ENCODE peak calls at places on chromosome 9, in four cellular contexts. V is K562, F is HepG2, A is GM12891. J is an unnamed sample.

GRCh38 chr9:107070591-107070990 is 207.6 kb downstream of the ZNF462 start:
- DNase-seq in V (no peak), F (no peak), A (no peak), J (no peak)

GRCh38 chr9:136787690-136788400 is 3.3 kb upstream of the TMEM141 start:
- DNase-seq in V (peak; percentile 68), F (peak; percentile 81), A (no peak), J (no peak)

GRCh38 chr9:133935328-133936040 is 56.6 kb downstream of the VAV2 start:
- DNase-seq in V (no peak), F (no peak), A (no peak), J (no peak)

GRCh38 chr9:127218818-127219217 is 45.8 kb upstream of the GARNL3 start:
- DNase-seq in V (no peak), F (no peak), A (no peak), J (no peak)

GRCh38 chr9:78014776-78015175 is 16.8 kb downstream of the GNAQ start:
- DNase-seq in V (no peak), F (no peak), A (no peak), J (no peak)

GRCh38 chr9:38164659-38165221 is 95.7 kb upstream of the SHB start:
- DNase-seq in V (no peak), F (no peak), A (no peak), J (no peak)

GRCh38 chr9:71524446-71524845 is 243.9 kb downstream of the CEMIP2 start:
- DNase-seq in V (no peak), F (no peak), A (no peak), J (no peak)

GRCh38 chr9:124818431-124819281 is 34.6 kb upstream of the WDR38 start:
- DNase-seq in V (peak; percentile 44), F (peak; percentile 90), A (no peak), J (peak; percentile 43)

GRCh38 chr9:90841213-90841612 is 39.6 kb downstream of the SYK start:
- DNase-seq in V (no peak), F (no peak), A (no peak), J (no peak)

GRCh38 chr9:110116543-110116885 is 91.4 kb downstream of the C9orf152 start:
- DNase-seq in V (no peak), F (no peak), A (no peak), J (no peak)

GRCh38 chr9:107368696-107369095 is 85.6 kb downstream of the RAD23B start:
- DNase-seq in V (no peak), F (peak; percentile 33), A (no peak), J (no peak)

GRCh38 chr9:69213647-69214046 is 39.6 kb downstream of the TJP2 start:
- DNase-seq in V (no peak), F (no peak), A (no peak), J (no peak)

DNA sequence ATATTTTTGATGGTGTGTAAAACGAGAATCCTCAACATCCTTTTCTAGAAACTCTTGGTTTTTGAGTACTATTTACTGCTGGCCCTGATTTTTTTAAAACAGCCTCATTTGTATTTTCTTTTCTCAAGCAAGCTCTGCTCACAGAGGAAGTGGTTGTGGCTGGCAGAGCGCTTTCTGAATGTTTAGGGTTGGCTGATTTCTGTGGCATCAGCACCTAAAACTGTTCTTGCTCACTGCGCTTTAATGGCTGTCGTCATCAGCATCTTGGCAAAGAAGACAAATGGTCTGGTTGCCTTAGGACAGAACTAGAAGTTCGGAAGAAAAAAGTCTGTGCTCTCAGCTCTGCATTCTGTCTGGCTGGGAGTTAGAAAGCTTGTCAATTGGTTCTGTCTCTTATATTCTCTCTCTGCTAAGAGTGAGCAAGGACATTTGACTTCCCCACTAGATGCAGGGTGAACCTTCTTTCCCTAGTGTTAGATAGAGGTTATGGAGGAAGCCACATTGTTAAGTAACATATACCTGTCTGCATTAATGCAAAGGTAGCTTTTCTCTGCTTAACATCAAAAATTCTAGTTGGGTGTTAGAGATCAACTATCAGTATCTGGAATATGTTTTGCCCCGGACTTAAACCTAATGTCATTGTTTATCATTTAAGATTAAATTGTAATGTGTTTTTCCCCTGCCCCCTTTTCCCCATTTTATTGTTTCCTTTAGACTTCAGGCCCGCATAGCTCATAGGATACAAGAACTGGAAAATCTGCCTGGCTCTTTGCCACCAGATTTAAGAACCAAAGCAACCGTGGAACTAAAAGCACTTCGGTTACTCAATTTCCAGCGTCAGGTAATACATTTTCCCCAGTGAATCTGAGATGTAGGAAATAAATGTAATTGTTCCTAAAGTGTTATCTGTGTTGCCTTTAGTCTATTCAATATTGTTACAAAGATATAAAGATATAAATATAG is 39.0 kb downstream of the SMARCA2 start:
- DNase-seq in V (no peak), F (no peak), A (peak; percentile 17), J (peak; percentile 22)
- TF ChIP-seq POLR2AphosphoS5 in V (no peak), F (no peak), A (peak; percentile 14), J (peak; percentile 24)

GRCh38 chr9:33816327-33817252 is at the start of gene UBE2R2:
- DNase-seq in V (peak; percentile 92), F (peak; percentile 81), A (peak; percentile 90), J (peak; percentile 93)
- TF ChIP-seq POLR2A in V (peak; percentile 82), F (peak; percentile 85), A (peak; percentile 71), J (peak; percentile 77)

GRCh38 chr9:3509926-3510325 is 15.9 kb downstream of the RFX3 start:
- DNase-seq in V (no peak), F (no peak), A (no peak), J (no peak)
- TF ChIP-seq TAF1 in V (no peak), F (no peak), A (no peak), J (no peak)

DNA sequence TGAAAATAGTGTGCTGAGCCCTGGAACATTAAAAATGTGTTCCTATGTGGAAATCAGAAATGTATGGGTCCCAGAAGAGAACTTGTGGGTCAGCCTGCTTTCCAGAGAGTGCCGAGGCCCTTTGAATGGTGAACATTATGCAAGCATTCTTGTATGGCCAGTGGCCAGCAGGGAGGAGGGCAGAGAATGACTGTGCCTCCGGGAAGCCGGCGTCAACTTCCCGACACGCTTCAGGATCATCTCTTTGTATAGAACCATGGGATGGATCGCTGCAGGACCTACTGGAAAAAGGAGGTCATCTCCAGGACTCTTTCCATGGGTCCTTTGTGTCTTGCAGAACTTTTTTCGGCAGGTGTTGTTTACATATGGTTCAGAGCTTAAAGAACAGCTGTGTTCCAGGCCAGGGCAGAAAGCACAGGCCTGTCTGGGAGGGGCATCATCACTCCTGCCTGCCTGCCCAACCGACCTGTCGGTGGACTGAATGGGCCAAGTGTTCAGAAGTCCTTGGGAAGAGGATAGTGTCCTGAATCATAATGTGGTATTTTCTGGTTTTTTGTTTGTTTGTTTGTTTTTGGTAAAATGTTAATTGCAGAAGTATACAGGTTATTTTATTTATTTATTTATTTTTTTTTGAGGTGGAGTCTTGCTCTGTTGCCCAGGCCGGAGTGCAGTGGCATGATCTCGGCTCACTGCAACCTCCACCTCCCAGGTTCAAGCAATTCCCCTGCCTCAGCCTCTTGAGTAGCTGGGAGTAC is 9.0 kb downstream of the PRRC2B start:
- DNase-seq in V (peak; percentile 17), F (peak; percentile 93), A (no peak), J (no peak)
- TF ChIP-seq POLR2AphosphoS5 in V (no peak), F (peak; percentile 36), A (no peak), J (peak; percentile 30)

GRCh38 chr9:131270171-131271015 is 5.9 kb downstream of the FAM78A start:
- DNase-seq in V (peak; percentile 93), F (no peak), A (no peak), J (no peak)
- TF ChIP-seq POLR2A in V (no peak), F (no peak), A (no peak), J (peak; percentile 47)

GRCh38 chr9:76911971-76912370 is 6.1 kb upstream of the PRUNE2 start:
- DNase-seq in V (no peak), F (no peak), A (no peak), J (no peak)
- TF ChIP-seq TAF1 in V (no peak), F (no peak), A (no peak), J (no peak)

DNA sequence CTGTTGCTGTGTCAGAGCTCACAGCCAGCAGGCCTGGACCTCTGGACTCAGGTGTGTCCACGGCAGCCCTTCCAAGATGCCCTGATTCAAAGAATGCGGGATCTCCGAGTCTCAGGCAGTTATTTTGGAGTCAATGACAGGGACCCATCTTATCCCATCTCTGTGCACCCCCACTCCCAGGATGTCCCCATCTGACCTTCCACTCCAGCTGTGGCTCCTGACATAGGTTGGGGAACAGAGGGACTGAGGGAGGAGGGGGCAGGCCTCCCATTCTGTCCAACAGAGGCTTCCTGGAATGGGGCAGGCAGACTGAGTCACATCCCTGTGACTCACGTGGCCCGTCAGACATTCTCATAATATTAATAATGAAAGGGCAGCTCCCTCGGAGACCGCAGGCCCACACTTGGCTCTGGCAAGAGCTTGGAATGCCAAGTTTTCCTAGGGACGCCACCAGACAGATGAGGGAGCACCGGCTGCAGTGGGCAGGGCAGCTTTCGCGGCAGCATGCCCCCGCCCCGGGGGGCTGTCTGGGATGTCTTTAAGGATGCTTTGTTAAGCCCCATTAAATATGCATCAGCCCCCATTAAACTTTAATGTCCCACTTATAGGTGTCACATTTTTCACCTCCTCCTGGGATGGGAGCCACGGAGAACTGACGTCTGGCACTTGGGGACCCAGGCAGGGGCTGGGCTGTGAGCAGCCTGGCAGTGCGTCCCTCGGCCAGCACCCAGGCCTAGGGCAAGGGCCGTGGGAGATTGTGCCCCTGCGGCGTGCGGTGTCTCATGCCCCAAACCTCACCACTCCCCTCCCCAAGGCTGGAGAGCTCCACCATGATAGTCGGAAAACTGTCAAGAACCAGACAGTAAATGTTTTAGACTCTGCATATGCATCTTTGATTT is 23.6 kb upstream of the FIBCD1 start:
- DNase-seq in V (peak; percentile 61), F (no peak), A (no peak), J (no peak)
- TF ChIP-seq POLR2AphosphoS5 in V (no peak), F (no peak), A (no peak), J (no peak)

GRCh38 chr9:128885798-128886197 is 3.9 kb downstream of the LRRC8A start:
- DNase-seq in V (no peak), F (no peak), A (no peak), J (no peak)

GRCh38 chr9:128887049-128887448 is 5.1 kb downstream of the LRRC8A start:
- DNase-seq in V (no peak), F (no peak), A (no peak), J (no peak)

GRCh38 chr9:128885376-128885775 is 3.4 kb downstream of the LRRC8A start:
- DNase-seq in V (no peak), F (no peak), A (no peak), J (no peak)

GRCh38 chr9:128887914-128888350 is 6.0 kb downstream of the LRRC8A start:
- DNase-seq in V (no peak), F (no peak), A (no peak), J (no peak)

GRCh38 chr9:128886211-128886826 is 4.4 kb downstream of the LRRC8A start:
- DNase-seq in V (no peak), F (no peak), A (no peak), J (no peak)
- TF ChIP-seq POLR2A in V (no peak), F (no peak), A (no peak), J (no peak)

J was measured in GM12892.